ENCODE peak calls at places on chromosomes 11 and 22, in four cellular contexts. A, K, D and V are unnamed samples.

GRCh38 chr11:118931576-118931975 is 5.8 kb upstream of the BCL9L start:
- DNase-seq in K (no peak), A (no peak), D (no peak), V (no peak)

GRCh38 chr11:70063555-70063954 is 14.6 kb upstream of the ANO1 start:
- DNase-seq in A (no peak), K (peak), D (no peak), V (no peak)

GRCh38 chr11:80562726-80563125 is 1121.9 kb upstream of the TENM4 start:
- DNase-seq in D (no peak), A (no peak), K (no peak), V (no peak)

GRCh38 chr11:103491777-103492176 is 382.6 kb downstream of the DYNC2H1 start:
- DNase-seq in A (no peak), K (no peak), D (no peak), V (peak)

GRCh38 chr11:7577883-7578242 is 64.1 kb downstream of the PPFIBP2 start:
- DNase-seq in D (no peak), K (no peak), A (peak), V (no peak)

GRCh38 chr11:86091566-86091965 is 22.7 kb upstream of the PICALM start:
- DNase-seq in A (no peak), D (no peak), K (no peak), V (no peak)

GRCh38 chr11:87300640-87301381 is 263.1 kb downstream of the TMEM135 start:
- DNase-seq in A (peak), K (no peak), D (no peak), V (no peak)

GRCh38 chr11:78048561-78048960 is 15.1 kb upstream of the THRSP start:
- DNase-seq in A (no peak), D (no peak), K (no peak), V (no peak)

GRCh38 chr11:13053255-13053917 is 44.3 kb downstream of the RASSF10 start:
- DNase-seq in A (no peak), K (no peak), D (no peak), V (no peak)

GRCh38 chr11:69504576-69505420 is 23.3 kb downstream of the LINC01488 start:
- DNase-seq in D (no peak), A (no peak), K (no peak), V (no peak)

GRCh38 chr11:118908931-118909618 is 16.7 kb downstream of the BCL9L start:
- DNase-seq in D (no peak), A (peak), K (no peak), V (peak)

GRCh38 chr11:95121687-95122086 is 32.0 kb downstream of the ENDOD1 start:
- DNase-seq in A (no peak), K (no peak), D (no peak), V (no peak)

GRCh38 chr11:121282376-121282775 is 10.2 kb upstream of the SC5D start:
- DNase-seq in K (no peak), A (no peak), D (no peak), V (no peak)

GRCh38 chr11:86575208-86575855 is 97.1 kb downstream of the ME3 start:
- DNase-seq in K (no peak), A (no peak), D (no peak), V (no peak)

GRCh38 chr22:27930246-27931060 is 11.4 kb upstream of the PITPNB start:
- DNase-seq in D (no peak), A (no peak), K (no peak), V (no peak)

GRCh38 chr22:19522190-19522880 is 1.9 kb downstream of the CLDN5 start:
- DNase-seq in D (no peak), K (no peak), A (no peak), V (no peak)

GRCh38 chr11:31995525-31996123 is 95.2 kb upstream of the RCN1 start:
- DNase-seq in D (peak), K (no peak), A (no peak), V (no peak)

GRCh38 chr11:27468209-27468608 is 4.4 kb downstream of the LGR4 start:
- DNase-seq in K (no peak), D (no peak), A (no peak), V (no peak)

GRCh38 chr11:134660416-134660815 is 248.4 kb upstream of the B3GAT1 start:
- DNase-seq in A (no peak), D (no peak), K (no peak), V (no peak)

GRCh38 chr11:60492488-60493009 is at the start of gene MS4A12:
- DNase-seq in A (no peak), D (no peak), K (no peak), V (no peak)

GRCh38 chr11:17703951-17704350 is 15.4 kb upstream of the MYOD1 start:
- DNase-seq in K (peak), D (peak), A (peak), V (no peak)

GRCh38 chr11:69061713-69062053 is 13.0 kb downstream of the TPCN2 start:
- DNase-seq in A (no peak), D (no peak), K (no peak), V (no peak)

GRCh38 chr22:19824197-19825015 is 30.3 kb downstream of the GNB1L start:
- DNase-seq in D (no peak), A (no peak), K (no peak), V (no peak)

GRCh38 chr11:73428227-73428626 is 52.0 kb downstream of the RELT start:
- DNase-seq in D (no peak), K (no peak), A (no peak), V (no peak)

GRCh38 chr11:74611369-74611861 is 19.0 kb downstream of the POLD3 start:
- DNase-seq in A (peak), K (peak), D (no peak), V (no peak)

GRCh38 chr11:74615988-74616387 is 23.6 kb downstream of the POLD3 start:
- DNase-seq in D (no peak), A (no peak), K (no peak), V (no peak)

GRCh38 chr11:74615311-74615710 is 22.9 kb downstream of the POLD3 start:
- DNase-seq in D (no peak), K (no peak), A (peak), V (no peak)

GRCh38 chr11:74612877-74613276 is 20.5 kb downstream of the POLD3 start:
- DNase-seq in K (no peak), D (no peak), A (no peak), V (no peak)
- TF ChIP-seq EGR1 in K (no peak), D (no peak), A (no peak), V (no peak)

DNA sequence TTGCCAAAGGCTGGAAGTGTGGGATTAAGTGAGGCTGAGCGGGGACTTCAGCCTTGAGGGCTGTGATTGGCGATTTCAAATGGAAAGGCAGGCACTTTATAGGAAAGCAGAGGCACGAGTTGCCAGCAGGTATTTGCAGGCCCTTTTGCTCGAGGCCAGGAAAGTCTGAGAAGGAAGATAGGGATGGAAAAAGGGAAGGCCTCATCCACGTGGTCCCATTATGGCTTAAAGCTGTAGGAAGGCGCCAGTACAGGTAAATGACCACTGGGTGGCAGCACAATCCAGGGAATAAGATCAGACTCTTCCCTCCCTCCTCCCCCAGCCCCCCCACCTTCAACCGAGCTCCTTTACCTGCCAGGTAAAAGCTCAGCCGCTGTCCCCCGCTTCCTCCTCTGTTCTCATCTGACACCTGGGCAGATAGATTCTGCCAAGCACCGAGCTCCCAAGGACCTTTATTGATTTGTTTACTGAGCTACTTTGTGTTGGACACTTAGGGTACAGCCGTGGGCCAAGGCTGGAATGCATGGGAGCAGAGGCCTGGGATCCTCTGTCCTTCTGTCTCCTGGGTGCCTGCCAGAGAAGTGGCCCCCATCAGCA is 7.5 kb downstream of the P2RX3 start:
- DNase-seq in K (peak), D (no peak), A (peak), V (peak)
- TF ChIP-seq EGR1 in K (no peak), D (no peak), A (no peak), V (no peak)

DNA sequence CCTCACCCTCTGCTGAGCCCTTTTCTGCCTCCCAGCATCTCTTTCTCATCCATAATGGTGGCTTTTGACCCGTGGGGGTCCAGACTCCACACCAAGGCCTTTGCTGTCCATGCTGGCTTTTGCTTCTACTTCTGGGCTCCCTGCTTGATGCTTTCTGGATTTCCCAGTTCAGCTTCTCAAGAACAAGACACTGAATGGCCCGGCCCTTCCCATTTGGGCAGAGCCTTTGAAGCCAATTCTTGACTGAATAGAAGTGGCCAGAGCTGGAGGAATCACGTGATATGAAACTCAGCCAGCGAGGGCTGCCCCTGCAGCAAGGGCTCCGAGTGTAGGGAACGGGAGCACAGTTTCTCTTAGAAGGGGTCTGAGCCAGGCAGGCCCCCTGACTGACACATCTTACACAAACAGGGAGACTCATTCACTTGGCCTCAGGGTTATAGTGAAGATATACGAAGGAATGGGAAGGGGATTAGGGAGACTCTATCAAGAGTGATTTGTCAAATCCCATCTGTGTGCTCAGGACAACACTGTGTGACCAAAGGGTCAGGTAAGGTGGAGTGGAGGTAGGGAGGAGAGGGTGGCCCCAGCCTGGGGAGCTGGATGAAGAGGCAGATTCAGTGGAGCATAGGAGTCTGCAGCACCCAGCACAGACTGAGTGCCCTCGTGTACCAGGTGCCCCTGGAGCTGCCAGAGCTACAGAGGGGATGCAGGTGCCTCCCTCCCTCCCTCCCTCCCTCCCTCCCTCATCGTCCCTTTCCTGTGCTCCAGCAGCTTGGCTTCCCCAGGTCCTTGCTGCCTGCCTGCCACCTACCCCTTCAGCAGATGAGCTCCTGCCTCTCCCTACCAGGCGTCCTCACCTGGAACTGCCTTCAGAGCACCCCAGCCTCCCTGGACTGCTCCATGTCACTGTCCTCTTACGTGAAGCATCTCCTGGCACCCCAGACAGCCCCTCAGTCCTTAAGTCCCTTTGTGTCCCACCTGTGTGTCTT is 106.0 kb downstream of the TRIM29 start:
- DNase-seq in K (no peak), D (no peak), A (no peak), V (peak)
- TF ChIP-seq EGR1 in K (no peak), D (no peak), A (no peak), V (no peak)

GRCh38 chr11:3207530-3208189 is 11.0 kb downstream of the MRGPRG start:
- DNase-seq in D (no peak), K (no peak), A (no peak), V (no peak)
- TF ChIP-seq EGR1 in D (no peak), K (no peak), A (no peak), V (no peak)

GRCh38 chr22:24185501-24186351 is 4.4 kb downstream of the SUSD2 start:
- DNase-seq in D (no peak), A (no peak), K (no peak), V (no peak)
- TF ChIP-seq EGR1 in D (no peak), A (no peak), K (no peak), V (no peak)